ENCODE peak calls at places on chromosomes 1 and 21, in six cellular contexts. One of them, this sample, is unnamed.

GRCh38 chr1:86912501-86912900 is 1.4 kb downstream of the SELENOF start:
- DNase-seq in esophagus muscularis mucosa: no peak
- DNase-seq in omental fat pad: no peak
- DNase-seq in HL-60: no peak
- DNase-seq in upper lobe of right lung: no peak
- DNase-seq in IMR-90: peak; percentile 12
- DNase-seq in this sample: no peak

GRCh38 chr1:109113787-109114568 is at the start of gene ELAPOR1:
- DNase-seq in esophagus muscularis mucosa: no peak
- DNase-seq in upper lobe of right lung: peak; percentile 79
- DNase-seq in IMR-90: peak; percentile 19
- DNase-seq in omental fat pad: no peak
- DNase-seq in HL-60: no peak
- DNase-seq in this sample: no peak

GRCh38 chr1:185916866-185917265 is 182.7 kb downstream of the HMCN1 start:
- DNase-seq in HL-60: no peak
- DNase-seq in upper lobe of right lung: no peak
- DNase-seq in esophagus muscularis mucosa: no peak
- DNase-seq in IMR-90: peak; percentile 31
- DNase-seq in omental fat pad: no peak
- DNase-seq in this sample: no peak

GRCh38 chr1:39184354-39184818 is 20.1 kb upstream of the MACF1 start:
- DNase-seq in HL-60: no peak
- DNase-seq in omental fat pad: no peak
- DNase-seq in upper lobe of right lung: no peak
- DNase-seq in IMR-90: no peak
- DNase-seq in esophagus muscularis mucosa: no peak
- DNase-seq in this sample: no peak

GRCh38 chr1:42765832-42766722 is 751 bp downstream of the P3H1 start:
- DNase-seq in esophagus muscularis mucosa: no peak
- DNase-seq in upper lobe of right lung: peak; percentile 78
- DNase-seq in IMR-90: peak; percentile 83
- DNase-seq in omental fat pad: no peak
- DNase-seq in HL-60: no peak
- DNase-seq in this sample: no peak

GRCh38 chr21:32340863-32341848 is 42.5 kb downstream of the MRAP start:
- DNase-seq in IMR-90: no peak
- DNase-seq in esophagus muscularis mucosa: no peak
- DNase-seq in HL-60: no peak
- DNase-seq in omental fat pad: no peak
- DNase-seq in upper lobe of right lung: no peak
- DNase-seq in this sample: no peak

GRCh38 chr1:16420719-16421118 is 16.5 kb downstream of the SPATA21 start:
- DNase-seq in esophagus muscularis mucosa: no peak
- DNase-seq in omental fat pad: no peak
- DNase-seq in IMR-90: no peak
- DNase-seq in HL-60: no peak
- DNase-seq in upper lobe of right lung: no peak
- DNase-seq in this sample: no peak

GRCh38 chr1:108592030-108592759 is 32.3 kb downstream of the EEIG2 start:
- DNase-seq in IMR-90: no peak
- DNase-seq in esophagus muscularis mucosa: no peak
- DNase-seq in omental fat pad: no peak
- DNase-seq in upper lobe of right lung: no peak
- DNase-seq in HL-60: no peak
- DNase-seq in this sample: no peak

GRCh38 chr1:203263496-203263895 is 34.0 kb upstream of the CHIT1 start:
- DNase-seq in omental fat pad: no peak
- DNase-seq in IMR-90: no peak
- DNase-seq in esophagus muscularis mucosa: peak; percentile 91
- DNase-seq in HL-60: no peak
- DNase-seq in upper lobe of right lung: no peak
- DNase-seq in this sample: no peak

GRCh38 chr1:212684511-212685090 is 15.0 kb downstream of the BATF3 start:
- DNase-seq in omental fat pad: no peak
- DNase-seq in upper lobe of right lung: no peak
- DNase-seq in IMR-90: no peak
- DNase-seq in esophagus muscularis mucosa: no peak
- DNase-seq in HL-60: no peak
- DNase-seq in this sample: no peak

GRCh38 chr21:33345751-33346238 is 21.0 kb downstream of the IFNAR1 start:
- DNase-seq in esophagus muscularis mucosa: no peak
- DNase-seq in omental fat pad: no peak
- DNase-seq in IMR-90: no peak
- DNase-seq in upper lobe of right lung: no peak
- DNase-seq in HL-60: no peak
- DNase-seq in this sample: no peak

GRCh38 chr1:187624812-187625542 is 796.2 kb downstream of the PLA2G4A start:
- DNase-seq in HL-60: peak; percentile 61
- DNase-seq in omental fat pad: no peak
- DNase-seq in upper lobe of right lung: no peak
- DNase-seq in IMR-90: peak; percentile 44
- DNase-seq in esophagus muscularis mucosa: no peak
- DNase-seq in this sample: no peak

GRCh38 chr1:239884776-239885175 is 206.9 kb upstream of the FMN2 start:
- DNase-seq in HL-60: no peak
- DNase-seq in upper lobe of right lung: no peak
- DNase-seq in IMR-90: no peak
- DNase-seq in esophagus muscularis mucosa: peak; percentile 26
- DNase-seq in omental fat pad: no peak
- DNase-seq in this sample: no peak

GRCh38 chr1:98662354-98662665 is 789 bp downstream of the SNX7 start:
- DNase-seq in esophagus muscularis mucosa: no peak
- DNase-seq in omental fat pad: no peak
- DNase-seq in HL-60: no peak
- DNase-seq in IMR-90: peak; percentile 54
- DNase-seq in upper lobe of right lung: no peak
- DNase-seq in this sample: no peak

GRCh38 chr1:219298581-219299148 is 125.0 kb downstream of the LYPLAL1 start:
- DNase-seq in upper lobe of right lung: no peak
- DNase-seq in IMR-90: peak; percentile 69
- DNase-seq in HL-60: no peak
- DNase-seq in omental fat pad: no peak
- DNase-seq in esophagus muscularis mucosa: no peak
- DNase-seq in this sample: no peak

GRCh38 chr1:178684542-178685000 is 40.5 kb upstream of the RALGPS2 start:
- DNase-seq in HL-60: no peak
- DNase-seq in omental fat pad: no peak
- DNase-seq in IMR-90: peak; percentile 96
- DNase-seq in upper lobe of right lung: no peak
- DNase-seq in esophagus muscularis mucosa: no peak
- DNase-seq in this sample: no peak

GRCh38 chr1:179743679-179744400 is 749 bp downstream of the FAM163A start:
- DNase-seq in upper lobe of right lung: no peak
- DNase-seq in IMR-90: no peak
- DNase-seq in esophagus muscularis mucosa: no peak
- DNase-seq in HL-60: peak; percentile 8
- DNase-seq in omental fat pad: no peak
- DNase-seq in this sample: peak; percentile 32

GRCh38 chr1:9657521-9658032 is 6.0 kb downstream of the PIK3CD start:
- DNase-seq in omental fat pad: no peak
- DNase-seq in IMR-90: no peak
- DNase-seq in HL-60: no peak
- DNase-seq in upper lobe of right lung: no peak
- DNase-seq in esophagus muscularis mucosa: no peak
- DNase-seq in this sample: no peak

GRCh38 chr1:43049487-43049886 is 90.8 kb upstream of the SLC2A1 start:
- DNase-seq in IMR-90: peak; percentile 33
- DNase-seq in HL-60: no peak
- DNase-seq in upper lobe of right lung: no peak
- DNase-seq in esophagus muscularis mucosa: no peak
- DNase-seq in omental fat pad: no peak
- DNase-seq in this sample: no peak

GRCh38 chr1:15885701-15886612 is 38.5 kb downstream of the SPEN start:
- DNase-seq in upper lobe of right lung: peak; percentile 98
- DNase-seq in omental fat pad: peak; percentile 92
- DNase-seq in IMR-90: peak; percentile 86
- DNase-seq in esophagus muscularis mucosa: peak; percentile 99
- DNase-seq in HL-60: peak; percentile 87
- DNase-seq in this sample: no peak

GRCh38 chr1:149942207-149942606 is 5.5 kb upstream of the MTMR11 start:
- DNase-seq in upper lobe of right lung: no peak
- DNase-seq in HL-60: no peak
- DNase-seq in esophagus muscularis mucosa: no peak
- DNase-seq in omental fat pad: no peak
- DNase-seq in IMR-90: peak; percentile 41
- DNase-seq in this sample: no peak
- TF ChIP-seq CTCF in upper lobe of right lung: peak; percentile 34
- TF ChIP-seq CTCF in HL-60: no peak
- TF ChIP-seq CTCF in esophagus muscularis mucosa: peak; percentile 28
- TF ChIP-seq CTCF in omental fat pad: no peak
- TF ChIP-seq CTCF in IMR-90: peak; percentile 35
- TF ChIP-seq CTCF in this sample: peak; percentile 58

GRCh38 chr1:63883494-63884235 is 109.8 kb downstream of the ROR1 start:
- DNase-seq in upper lobe of right lung: no peak
- DNase-seq in IMR-90: no peak
- DNase-seq in esophagus muscularis mucosa: no peak
- DNase-seq in omental fat pad: no peak
- DNase-seq in HL-60: no peak
- DNase-seq in this sample: no peak
- TF ChIP-seq CTCF in upper lobe of right lung: no peak
- TF ChIP-seq CTCF in IMR-90: no peak
- TF ChIP-seq CTCF in esophagus muscularis mucosa: no peak
- TF ChIP-seq CTCF in omental fat pad: no peak
- TF ChIP-seq CTCF in HL-60: no peak
- TF ChIP-seq CTCF in this sample: no peak

GRCh38 chr1:145979746-145980435 is 15.4 kb downstream of the POLR3GL start:
- DNase-seq in esophagus muscularis mucosa: no peak
- DNase-seq in IMR-90: no peak
- DNase-seq in omental fat pad: no peak
- DNase-seq in upper lobe of right lung: no peak
- DNase-seq in HL-60: no peak
- DNase-seq in this sample: no peak

GRCh38 chr1:145978477-145978859 is 14.0 kb downstream of the POLR3GL start:
- DNase-seq in esophagus muscularis mucosa: no peak
- DNase-seq in omental fat pad: no peak
- DNase-seq in upper lobe of right lung: no peak
- DNase-seq in IMR-90: no peak
- DNase-seq in HL-60: no peak
- DNase-seq in this sample: no peak

GRCh38 chr1:145977016-145977415 is 12.5 kb downstream of the POLR3GL start:
- DNase-seq in omental fat pad: no peak
- DNase-seq in IMR-90: no peak
- DNase-seq in esophagus muscularis mucosa: no peak
- DNase-seq in upper lobe of right lung: no peak
- DNase-seq in HL-60: no peak
- DNase-seq in this sample: no peak

GRCh38 chr1:145977486-145978476 is 13.3 kb downstream of the POLR3GL start:
- DNase-seq in upper lobe of right lung: peak; percentile 66
- DNase-seq in HL-60: no peak
- DNase-seq in IMR-90: peak; percentile 85
- DNase-seq in esophagus muscularis mucosa: peak; percentile 94
- DNase-seq in omental fat pad: no peak
- DNase-seq in this sample: peak; percentile 90

DNA sequence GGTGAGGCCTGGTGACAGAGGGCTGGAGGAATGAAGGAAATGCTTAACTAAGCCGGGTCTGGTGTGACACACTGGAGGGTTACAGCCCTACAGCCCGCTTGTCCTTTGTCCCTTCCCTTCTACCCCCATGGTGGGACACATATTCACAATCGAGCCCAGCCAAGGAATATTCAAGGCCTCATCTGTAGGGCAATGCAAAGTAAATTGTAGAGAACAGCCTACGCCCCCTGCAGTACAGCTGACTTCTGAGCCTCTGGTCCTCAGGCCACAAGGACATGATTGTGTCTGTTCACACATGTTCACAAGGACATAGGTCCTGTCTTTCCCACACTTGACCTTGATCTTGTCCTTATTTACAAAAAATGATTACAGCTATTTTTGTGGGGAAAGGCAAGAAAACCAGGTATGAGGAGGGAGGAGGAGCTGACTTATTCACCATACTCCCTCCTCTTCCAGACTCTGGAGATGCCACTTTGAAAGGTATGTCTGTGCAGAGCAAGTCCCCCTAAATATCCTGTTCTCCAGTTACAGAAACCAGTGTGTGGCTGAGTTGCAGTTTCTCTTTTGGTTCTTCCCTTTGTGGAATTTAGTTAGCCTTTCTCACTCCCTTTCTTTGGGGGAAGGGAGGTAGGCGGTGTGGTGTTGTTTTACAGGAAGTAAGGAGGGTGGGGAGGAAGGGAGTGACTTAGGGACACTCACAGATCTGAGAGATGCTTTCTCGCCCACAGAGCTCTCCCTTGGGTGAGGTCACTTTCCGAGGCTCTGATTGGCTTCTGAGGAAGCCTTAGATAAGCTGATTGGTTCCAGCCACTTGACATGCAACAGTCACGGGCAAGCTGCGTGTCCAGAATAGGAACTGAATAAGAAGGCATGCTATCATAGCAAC is 14.6 kb downstream of the POLR3GL start:
- DNase-seq in HL-60: peak; percentile 99
- DNase-seq in esophagus muscularis mucosa: peak; percentile 99
- DNase-seq in IMR-90: peak; percentile 100
- DNase-seq in omental fat pad: peak; percentile 65
- DNase-seq in upper lobe of right lung: peak; percentile 90
- DNase-seq in this sample: no peak
- TF ChIP-seq CTCF in HL-60: no peak
- TF ChIP-seq CTCF in esophagus muscularis mucosa: peak; percentile 7
- TF ChIP-seq CTCF in IMR-90: no peak
- TF ChIP-seq CTCF in omental fat pad: no peak
- TF ChIP-seq CTCF in upper lobe of right lung: peak; percentile 19
- TF ChIP-seq CTCF in this sample: no peak

GRCh38 chr1:12015499-12015898 is 3.8 kb upstream of the MIIP start:
- DNase-seq in HL-60: no peak
- DNase-seq in esophagus muscularis mucosa: no peak
- DNase-seq in upper lobe of right lung: no peak
- DNase-seq in omental fat pad: no peak
- DNase-seq in IMR-90: no peak
- DNase-seq in this sample: no peak

GRCh38 chr1:12012560-12013316 is 6.6 kb upstream of the MIIP start:
- DNase-seq in HL-60: no peak
- DNase-seq in esophagus muscularis mucosa: no peak
- DNase-seq in upper lobe of right lung: no peak
- DNase-seq in IMR-90: no peak
- DNase-seq in omental fat pad: no peak
- DNase-seq in this sample: no peak

GRCh38 chr1:12013317-12013588 is 6.0 kb upstream of the MIIP start:
- DNase-seq in upper lobe of right lung: no peak
- DNase-seq in omental fat pad: no peak
- DNase-seq in IMR-90: no peak
- DNase-seq in esophagus muscularis mucosa: no peak
- DNase-seq in HL-60: no peak
- DNase-seq in this sample: no peak

GRCh38 chr1:12015001-12015491 is 4.3 kb upstream of the MIIP start:
- DNase-seq in omental fat pad: no peak
- DNase-seq in upper lobe of right lung: no peak
- DNase-seq in IMR-90: peak; percentile 14
- DNase-seq in HL-60: no peak
- DNase-seq in esophagus muscularis mucosa: no peak
- DNase-seq in this sample: no peak

GRCh38 chr1:12014141-12014981 is 4.9 kb upstream of the MIIP start:
- DNase-seq in IMR-90: peak; percentile 42
- DNase-seq in upper lobe of right lung: no peak
- DNase-seq in omental fat pad: no peak
- DNase-seq in esophagus muscularis mucosa: no peak
- DNase-seq in HL-60: no peak
- DNase-seq in this sample: no peak
- TF ChIP-seq CTCF in IMR-90: no peak
- TF ChIP-seq CTCF in upper lobe of right lung: no peak
- TF ChIP-seq CTCF in omental fat pad: no peak
- TF ChIP-seq CTCF in esophagus muscularis mucosa: no peak
- TF ChIP-seq CTCF in HL-60: no peak
- TF ChIP-seq CTCF in this sample: no peak

GRCh38 chr1:228354390-228355320 is 52.0 kb downstream of the TRIM11 start:
- DNase-seq in HL-60: no peak
- DNase-seq in esophagus muscularis mucosa: no peak
- DNase-seq in IMR-90: no peak
- DNase-seq in upper lobe of right lung: no peak
- DNase-seq in omental fat pad: no peak
- DNase-seq in this sample: no peak
- TF ChIP-seq CTCF in HL-60: no peak
- TF ChIP-seq CTCF in esophagus muscularis mucosa: no peak
- TF ChIP-seq CTCF in IMR-90: no peak
- TF ChIP-seq CTCF in upper lobe of right lung: no peak
- TF ChIP-seq CTCF in omental fat pad: no peak
- TF ChIP-seq CTCF in this sample: no peak

This sample was measured in D721Med.